ENCODE peak calls at places on chromosomes 12 and 14, in six cellular contexts. K, R, Y, A, M and F are unnamed samples.

GRCh38 chr14:74792249-74793039 is 29.3 kb downstream of the YLPM1 start:
- DNase-seq in R (no peak), Y (no peak), K (no peak), M (no peak), A (no peak), F (no peak)

GRCh38 chr12:66449531-66449930 is 147.2 kb downstream of the HELB start:
- DNase-seq in Y (no peak), R (no peak), A (no peak), M (no peak), K (no peak), F (no peak)

GRCh38 chr12:52121848-52122838 is 42.6 kb downstream of the SMIM41 start:
- DNase-seq in R (no peak), M (peak), Y (peak), A (peak), K (peak), F (peak)

GRCh38 chr12:102833687-102834435 is 83.2 kb downstream of the PAH start:
- DNase-seq in K (peak), Y (no peak), R (no peak), M (peak), A (peak), F (no peak)

GRCh38 chr12:27906658-27907473 is 65.7 kb downstream of the PTHLH start:
- DNase-seq in Y (no peak), K (no peak), R (no peak), M (no peak), A (no peak), F (no peak)

GRCh38 chr14:34700622-34701130 is 13.7 kb downstream of the CFL2 start:
- DNase-seq in Y (no peak), A (peak), R (no peak), M (no peak), K (no peak), F (no peak)

GRCh38 chr14:105938055-105938863 is 411.9 kb downstream of the TMEM121 start:
- DNase-seq in K (no peak), Y (peak), A (no peak), R (no peak), M (no peak), F (no peak)

GRCh38 chr12:58965568-58965967 is 45.3 kb upstream of the LRIG3 start:
- DNase-seq in Y (no peak), M (no peak), K (no peak), A (no peak), R (no peak), F (no peak)

GRCh38 chr12:90355701-90356345 is 599.2 kb downstream of the CCER1 start:
- DNase-seq in A (no peak), R (no peak), Y (no peak), M (no peak), K (no peak), F (no peak)

GRCh38 chr12:27331299-27331926 is 1.2 kb upstream of the BMAL2 start:
- DNase-seq in A (peak), M (no peak), K (no peak), Y (no peak), R (peak), F (no peak)

GRCh38 chr12:47977046-47977771 is 13.8 kb downstream of the TMEM106C start:
- DNase-seq in M (no peak), A (no peak), K (no peak), Y (no peak), R (no peak), F (no peak)

GRCh38 chr12:43937947-43938346 is 102.1 kb downstream of the TMEM117 start:
- DNase-seq in M (no peak), R (no peak), A (peak), Y (no peak), K (no peak), F (no peak)

GRCh38 chr12:120225852-120226640 is 25.1 kb upstream of the RPLP0 start:
- DNase-seq in M (no peak), K (no peak), R (no peak), Y (no peak), A (no peak), F (no peak)

GRCh38 chr12:94109154-94109553 is 39.2 kb upstream of the PLXNC1 start:
- DNase-seq in K (no peak), A (no peak), M (no peak), Y (no peak), R (no peak), F (no peak)

GRCh38 chr12:67893003-67893402 is 96.2 kb upstream of the IFNG-AS1 start:
- DNase-seq in M (no peak), Y (no peak), A (no peak), R (no peak), K (no peak), F (no peak)

GRCh38 chr14:88233915-88234314 is 89.2 kb downstream of the KCNK10 start:
- DNase-seq in R (no peak), M (no peak), K (peak), Y (no peak), A (peak), F (no peak)

GRCh38 chr14:91277546-91278382 is 33.3 kb upstream of the GPR68 start:
- DNase-seq in Y (peak), R (no peak), A (no peak), K (no peak), M (no peak), F (no peak)

GRCh38 chr12:53996188-53996885 is 3.6 kb upstream of the HOXC9 start:
- DNase-seq in R (no peak), K (no peak), Y (no peak), A (no peak), M (no peak), F (no peak)

GRCh38 chr12:75646329-75646940 is 135.0 kb upstream of the KRR1 start:
- DNase-seq in Y (no peak), R (no peak), M (no peak), K (no peak), A (no peak), F (no peak)

GRCh38 chr14:96889091-96889490 is 91.9 kb downstream of the VRK1 start:
- DNase-seq in A (no peak), R (no peak), Y (no peak), M (no peak), K (no peak), F (no peak)

GRCh38 chr12:131901431-131902331 is 7.3 kb downstream of the ULK1 start:
- DNase-seq in A (peak), K (no peak), M (no peak), Y (peak), R (no peak), F (no peak)

GRCh38 chr14:78690836-78691235 is 520.7 kb downstream of the NRXN3 start:
- DNase-seq in K (no peak), A (no peak), M (no peak), R (no peak), Y (no peak), F (no peak)

DNA sequence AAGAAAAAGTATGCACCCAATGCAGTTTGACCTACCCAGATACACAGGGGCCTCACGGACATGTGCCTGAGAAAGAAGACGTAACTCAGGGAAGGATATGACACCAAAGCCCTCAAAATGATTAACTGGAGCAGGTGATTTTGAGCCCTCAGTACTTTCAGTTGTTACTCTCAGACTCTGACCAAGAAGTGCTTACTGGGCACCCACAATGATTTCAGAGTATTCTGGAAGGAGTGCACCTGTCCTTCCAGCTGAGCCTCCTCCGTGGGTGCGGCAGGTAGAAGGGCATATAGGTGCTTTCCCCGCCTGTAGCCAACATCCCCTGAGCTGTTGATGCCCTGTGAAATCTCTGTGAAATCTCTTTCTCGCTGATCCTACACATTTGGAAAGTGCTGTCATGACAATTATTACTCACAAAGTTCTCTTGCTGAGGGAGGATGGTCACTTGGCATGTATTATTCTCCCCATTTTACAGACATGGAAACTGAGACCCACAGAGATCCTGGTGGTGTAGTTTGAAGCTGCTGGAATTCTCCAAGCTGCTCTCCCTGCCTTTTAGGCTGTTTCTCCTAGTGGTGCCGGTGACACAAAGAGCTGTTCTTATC is 154.3 kb upstream of the CCND2 start:
- DNase-seq in Y (no peak), M (no peak), A (no peak), K (no peak), R (no peak), F (no peak)
- TF ChIP-seq POLR2A in Y (no peak), M (no peak), A (no peak), K (no peak), R (no peak), F (no peak)

GRCh38 chr14:92482621-92483319 is 30.8 kb upstream of the RIN3 start:
- DNase-seq in R (no peak), M (no peak), Y (no peak), K (peak), A (no peak), F (no peak)

GRCh38 chr14:92484132-92484823 is 29.3 kb upstream of the RIN3 start:
- DNase-seq in A (no peak), Y (no peak), M (no peak), R (no peak), K (no peak), F (no peak)

GRCh38 chr14:92480856-92481255 is 32.7 kb upstream of the RIN3 start:
- DNase-seq in R (no peak), M (no peak), Y (no peak), A (no peak), K (no peak), F (no peak)

GRCh38 chr14:92481811-92482559 is 31.6 kb upstream of the RIN3 start:
- DNase-seq in Y (no peak), R (no peak), A (no peak), M (no peak), K (peak), F (no peak)

GRCh38 chr14:92481386-92481785 is 32.2 kb upstream of the RIN3 start:
- DNase-seq in R (no peak), K (peak), Y (no peak), A (peak), M (no peak), F (no peak)
- TF ChIP-seq CTCF in R (no peak), K (no peak), Y (no peak), A (peak), M (no peak), F (no peak)

GRCh38 chr12:62604373-62604772 is 137.7 kb downstream of the MON2 start:
- DNase-seq in M (no peak), Y (no peak), K (no peak), R (no peak), A (no peak), F (no peak)

GRCh38 chr12:62603061-62603810 is 136.6 kb downstream of the MON2 start:
- DNase-seq in A (peak), R (peak), K (peak), M (peak), Y (peak), F (peak)

GRCh38 chr12:62603811-62604098 is 137.1 kb downstream of the MON2 start:
- DNase-seq in A (no peak), R (no peak), Y (no peak), M (no peak), K (no peak), F (no peak)

GRCh38 chr12:62601765-62602444 is 135.3 kb downstream of the MON2 start:
- DNase-seq in A (no peak), R (no peak), K (no peak), M (no peak), Y (no peak), F (no peak)

DNA sequence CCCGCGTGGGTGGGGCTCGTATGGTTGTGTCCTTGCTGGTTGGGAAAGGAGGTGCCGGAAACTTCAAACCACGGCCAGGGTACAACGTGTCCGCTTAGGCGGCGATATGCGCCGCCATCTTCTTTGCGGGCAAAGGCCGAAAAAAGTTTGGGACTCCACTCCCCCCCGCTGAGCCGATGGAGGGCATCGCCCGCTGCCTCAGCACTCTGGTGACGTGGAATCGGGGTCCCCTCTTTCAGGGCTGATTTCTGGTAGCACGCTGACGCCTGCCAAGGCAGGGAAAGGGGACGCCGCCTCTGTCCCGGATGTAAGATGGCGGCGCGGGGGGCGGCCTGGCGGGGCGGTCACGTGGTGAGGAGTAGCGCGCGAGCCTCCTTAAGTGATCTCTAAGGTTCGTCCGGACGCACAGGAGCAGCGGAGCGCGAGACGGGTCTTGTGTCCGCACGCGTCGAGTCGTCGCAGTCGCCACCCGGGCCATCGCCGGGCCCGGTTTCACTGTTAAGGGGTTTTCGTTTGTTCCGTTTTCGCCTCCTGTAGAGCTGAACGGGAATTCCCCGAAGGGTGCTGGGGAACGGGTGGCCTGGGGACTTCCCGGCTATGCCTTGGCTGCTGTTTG is 135.9 kb downstream of the MON2 start:
- DNase-seq in M (peak), Y (peak), R (peak), K (peak), A (peak), F (peak)
- TF ChIP-seq POLR2A in M (peak), Y (no peak), R (no peak), K (no peak), A (peak), F (peak)

DNA sequence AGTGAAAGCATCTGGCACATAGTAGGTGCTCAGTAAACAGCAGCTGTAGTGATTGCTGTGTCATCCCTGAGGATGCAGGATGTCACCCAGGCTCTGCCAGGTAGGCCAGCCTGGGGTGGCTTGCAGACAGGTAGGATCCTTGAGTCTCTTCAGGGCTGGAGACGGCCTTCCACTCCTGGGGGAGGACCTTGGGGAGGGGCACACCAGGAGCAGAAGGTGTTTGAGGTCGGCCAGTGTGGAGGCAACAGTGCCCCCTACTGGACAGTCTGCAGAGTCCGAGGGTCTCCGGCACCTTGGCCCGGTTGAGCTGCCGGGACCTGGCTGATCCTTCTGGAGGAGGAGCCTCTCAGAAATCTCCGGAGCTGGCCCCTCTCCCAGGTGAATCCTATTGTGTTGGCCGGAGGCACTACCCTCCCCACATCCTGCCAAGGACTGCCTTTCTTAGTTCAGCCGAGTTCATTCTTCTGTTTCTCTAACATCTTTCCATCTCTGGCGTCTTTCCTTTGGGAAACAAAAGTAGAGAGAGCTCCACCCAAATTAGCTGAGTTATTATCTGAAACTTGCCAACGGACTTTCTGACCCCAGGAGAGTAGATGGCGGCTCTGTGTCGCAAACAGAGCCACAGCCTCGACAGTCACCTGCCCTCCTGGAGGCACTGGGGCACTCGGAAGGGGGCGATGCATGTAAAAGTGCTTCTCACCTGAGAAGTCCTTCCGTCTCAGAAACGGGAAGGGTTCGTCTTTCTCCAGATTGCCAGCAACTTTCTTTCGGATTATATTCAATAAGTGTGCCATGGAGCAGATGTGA is 41.9 kb upstream of the CLMN start:
- DNase-seq in Y (peak), A (peak), K (peak), M (peak), R (no peak), F (no peak)
- TF ChIP-seq CTCF in Y (peak), A (peak), K (peak), M (peak), R (no peak), F (no peak)

DNA sequence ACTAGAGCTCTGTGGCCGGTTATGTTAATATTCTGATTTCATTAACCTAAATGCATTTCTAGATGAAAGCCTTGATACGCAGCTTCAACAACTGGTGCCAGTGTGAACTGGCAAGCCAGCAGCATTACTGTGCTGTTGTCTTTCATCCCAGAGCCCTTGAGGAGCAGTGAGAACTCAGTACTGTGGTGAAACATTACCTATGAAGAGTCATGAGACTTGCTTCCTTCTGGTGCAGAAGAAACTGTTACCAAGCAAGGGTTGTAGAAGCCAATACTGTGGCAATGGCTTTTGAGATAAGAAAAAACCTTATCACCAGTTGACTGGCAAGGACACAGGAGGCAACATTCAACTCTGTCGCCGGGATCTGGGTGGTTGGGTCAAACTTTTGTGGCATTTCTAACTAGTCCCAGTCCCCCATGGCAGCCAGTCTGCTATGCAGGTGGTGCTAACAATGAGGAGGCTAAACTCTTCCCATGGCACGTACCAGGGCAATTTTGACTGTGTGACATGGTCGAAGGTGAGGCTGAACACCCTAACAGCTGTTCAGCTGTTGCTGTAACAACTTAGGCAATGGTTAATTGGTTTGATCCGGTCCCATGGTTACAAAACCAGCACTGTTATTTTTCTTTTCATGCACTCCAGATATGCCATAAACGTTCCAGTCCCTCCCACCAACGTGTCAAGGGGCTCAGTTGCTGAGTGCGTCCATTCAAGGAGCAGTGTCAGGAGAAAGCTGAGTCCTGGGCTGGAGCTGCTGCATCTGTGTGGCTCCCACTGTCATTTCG is 12.6 kb upstream of the LGALS3 start:
- DNase-seq in R (no peak), Y (no peak), K (no peak), A (no peak), M (peak), F (no peak)
- TF ChIP-seq POLR2A in R (no peak), Y (no peak), K (no peak), A (no peak), M (no peak), F (no peak)

GRCh38 chr12:87671757-87672156 is 357.4 kb downstream of the C12orf50 start:
- DNase-seq in K (no peak), A (no peak), M (no peak), Y (no peak), R (no peak), F (no peak)

GRCh38 chr12:87670448-87670847 is 358.8 kb downstream of the C12orf50 start:
- DNase-seq in A (no peak), M (no peak), K (peak), Y (no peak), R (no peak), F (no peak)

GRCh38 chr12:87661770-87662402 is 367.3 kb downstream of the C12orf50 start:
- DNase-seq in Y (no peak), M (no peak), K (no peak), R (no peak), A (peak), F (no peak)

DNA sequence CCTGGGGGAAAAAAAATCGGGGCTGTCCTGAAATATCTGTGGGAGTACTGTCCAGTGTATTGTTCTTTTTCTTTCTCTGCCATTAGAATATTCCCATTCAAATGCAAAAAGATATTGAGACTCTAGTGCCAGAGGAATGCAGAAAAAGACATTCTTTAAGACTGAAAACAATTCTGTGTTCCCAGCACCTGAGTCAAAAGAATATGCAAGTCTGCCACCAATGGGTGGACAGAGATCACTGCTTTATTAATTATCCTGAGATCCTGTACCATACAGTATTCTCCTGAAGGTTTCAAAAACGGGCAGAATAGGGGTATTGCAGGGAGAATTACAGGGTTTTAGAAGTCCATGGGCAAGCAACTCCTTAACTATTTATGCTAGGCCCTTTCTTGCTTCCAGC is 361.8 kb downstream of the C12orf50 start:
- DNase-seq in A (peak), M (no peak), R (no peak), Y (no peak), K (no peak), F (no peak)
- TF ChIP-seq CTCF in A (peak), M (no peak), R (no peak), Y (no peak), K (peak), F (no peak)